ENCODE peak calls at places on chromosomes 5 and 9, in eight cellular contexts. V is stomach, P is cardiac fibroblast, W is lower lobe of right lung, S is thoracic aorta, Q is mucosa of descending colon, I is foreskin keratinocyte, H is endothelial cell. A is an unnamed sample.

GRCh38 chr5:173383711-173384110 is 55.5 kb upstream of the STC2 start:
- DNase-seq in S (no peak), P (no peak), Q (no peak), H (no peak), V (no peak), W (no peak), I (no peak), A (no peak)

GRCh38 chr5:172282277-172283019 is 1.1 kb downstream of the UBTD2 start:
- DNase-seq in P (no peak), I (peak), V (no peak), W (no peak), S (no peak), H (no peak), Q (no peak), A (no peak)

GRCh38 chr9:123026425-123026824 is 7.0 kb upstream of the GPR21 start:
- DNase-seq in I (no peak), V (no peak), P (no peak), H (no peak), Q (no peak), W (no peak), S (no peak), A (no peak)

GRCh38 chr9:99947395-99947794 is 40.9 kb downstream of the STX17 start:
- DNase-seq in Q (no peak), I (no peak), W (no peak), V (no peak), H (no peak), P (no peak), S (no peak), A (no peak)

GRCh38 chr9:2120926-2121689 is 106.0 kb downstream of the SMARCA2 start:
- DNase-seq in V (no peak), P (peak), Q (no peak), S (no peak), I (peak), H (no peak), W (no peak), A (no peak)

GRCh38 chr9:88326936-88327335 is 61.3 kb upstream of the SPIN1 start:
- DNase-seq in H (no peak), V (no peak), W (no peak), S (no peak), P (no peak), I (no peak), Q (no peak), A (no peak)

GRCh38 chr9:89597711-89598707 is 6.8 kb upstream of the GADD45G start:
- DNase-seq in H (peak), Q (peak), I (peak), P (peak), V (peak), W (no peak), S (no peak), A (no peak)

GRCh38 chr5:116035123-116035522 is 2.9 kb downstream of the ARL14EPL start:
- DNase-seq in W (no peak), Q (no peak), S (no peak), I (no peak), H (no peak), V (no peak), P (no peak), A (no peak)

GRCh38 chr5:139417214-139417613 is 13.3 kb upstream of the SPATA24 start:
- DNase-seq in H (no peak), P (peak), W (no peak), V (no peak), I (peak), S (no peak), Q (no peak), A (no peak)

GRCh38 chr9:36905101-36906066 is 128.7 kb downstream of the PAX5 start:
- DNase-seq in V (no peak), P (no peak), Q (no peak), I (no peak), H (no peak), S (no peak), W (no peak), A (no peak)

GRCh38 chr9:36902063-36902735 is 131.9 kb downstream of the PAX5 start:
- DNase-seq in S (no peak), W (no peak), H (no peak), I (no peak), P (no peak), Q (no peak), V (no peak), A (no peak)

GRCh38 chr9:36903541-36904435 is 130.3 kb downstream of the PAX5 start:
- DNase-seq in I (peak), Q (peak), V (peak), P (peak), S (no peak), W (no peak), H (no peak), A (no peak)

GRCh38 chr9:36902861-36903524 is 131.1 kb downstream of the PAX5 start:
- DNase-seq in Q (no peak), V (no peak), W (no peak), H (no peak), S (no peak), P (no peak), I (no peak), A (no peak)

GRCh38 chr9:36906492-36906891 is 127.6 kb downstream of the PAX5 start:
- DNase-seq in Q (no peak), I (no peak), V (no peak), P (no peak), W (no peak), S (no peak), H (no peak), A (no peak)
- TF ChIP-seq CTCF in Q (no peak), I (no peak), V (no peak), P (no peak), W (no peak), S (no peak), H (no peak), A (no peak)

DNA sequence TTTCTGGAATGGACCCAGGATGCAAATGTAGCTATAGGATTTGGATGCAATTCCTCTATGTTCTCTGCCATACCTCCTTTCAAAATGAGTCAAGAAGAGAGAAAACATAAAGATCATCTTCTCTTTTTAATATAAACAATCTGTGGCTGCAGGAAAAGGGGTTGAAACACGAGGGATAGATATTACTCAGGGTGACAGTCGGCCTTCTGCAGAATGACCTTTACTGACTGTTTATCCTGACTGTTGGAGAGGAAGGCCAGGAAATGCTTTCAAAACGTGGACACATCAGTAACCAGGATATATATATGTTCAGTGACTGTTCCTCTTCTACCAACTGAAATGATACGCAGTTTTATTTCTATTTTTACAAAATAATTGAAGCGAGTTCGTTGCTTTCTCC is 44.4 kb downstream of the ACTBL2 start:
- DNase-seq in I (no peak), W (no peak), Q (no peak), S (no peak), P (peak), V (no peak), H (no peak), A (no peak)
- TF ChIP-seq CTCF in I (no peak), W (no peak), Q (no peak), S (no peak), P (no peak), V (no peak), H (no peak), A (no peak)

GRCh38 chr5:124343021-124343420 is 403.4 kb downstream of the ZNF608 start:
- DNase-seq in I (no peak), Q (no peak), H (no peak), P (peak), S (no peak), V (no peak), W (no peak), A (no peak)

GRCh38 chr5:124342586-124342985 is 403.9 kb downstream of the ZNF608 start:
- DNase-seq in V (no peak), W (no peak), H (no peak), P (peak), Q (no peak), S (no peak), I (no peak), A (no peak)

GRCh38 chr5:124343451-124343867 is 403.0 kb downstream of the ZNF608 start:
- DNase-seq in Q (no peak), S (no peak), P (peak), W (no peak), I (peak), H (no peak), V (no peak), A (no peak)

GRCh38 chr5:124342027-124342471 is 404.4 kb downstream of the ZNF608 start:
- DNase-seq in H (no peak), Q (no peak), S (no peak), W (no peak), P (peak), V (no peak), I (no peak), A (no peak)

GRCh38 chr5:124341066-124341943 is 405.1 kb downstream of the ZNF608 start:
- DNase-seq in I (no peak), W (no peak), P (peak), V (no peak), S (no peak), Q (no peak), H (no peak), A (no peak)
- TF ChIP-seq CTCF in I (no peak), W (no peak), P (no peak), V (no peak), S (no peak), Q (no peak), H (no peak), A (no peak)

GRCh38 chr9:12773562-12773961 is 1.3 kb upstream of the LURAP1L start:
- DNase-seq in P (peak), I (no peak), Q (no peak), H (no peak), S (no peak), W (no peak), V (no peak), A (no peak)
- TF ChIP-seq CTCF in P (no peak), I (no peak), Q (no peak), H (no peak), S (no peak), W (no peak), V (no peak), A (no peak)

DNA sequence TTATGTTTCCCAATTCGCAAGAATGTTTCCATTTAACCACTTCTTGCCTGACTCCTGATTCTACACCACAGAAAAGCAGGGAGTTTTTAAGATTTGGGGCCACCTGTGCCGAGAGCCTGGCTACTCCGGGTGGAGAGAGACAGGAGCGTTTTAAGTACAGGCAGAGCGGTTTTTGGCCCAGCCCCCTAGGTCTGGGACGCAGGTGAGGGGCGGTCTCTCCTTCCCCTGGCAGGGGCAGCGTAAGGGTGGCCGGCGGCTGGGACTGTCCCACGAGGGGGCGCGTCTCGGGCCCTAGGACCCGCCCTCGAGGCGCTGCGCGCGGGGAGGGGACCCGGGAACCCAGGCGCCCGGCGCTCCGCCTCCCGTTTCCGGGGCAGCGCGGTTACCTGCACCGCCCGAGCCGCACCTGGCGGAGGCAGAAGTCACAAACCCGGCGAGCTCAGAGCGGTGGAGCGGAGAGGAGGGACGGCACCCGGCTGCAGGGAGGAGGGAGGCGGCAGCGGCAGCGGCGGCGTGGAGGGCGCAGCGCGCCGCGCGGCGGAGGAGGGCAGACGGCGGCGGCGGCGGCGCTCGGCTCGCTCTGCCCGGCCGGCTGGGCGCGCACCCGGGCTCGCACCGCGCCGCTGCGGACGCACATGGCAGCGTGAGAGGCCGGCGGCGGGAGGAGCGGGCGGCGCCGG is at the start of gene WWC1:
- DNase-seq in W (peak), S (no peak), Q (peak), P (peak), I (peak), V (peak), H (peak), A (peak)
- TF ChIP-seq CTCF in W (peak), S (no peak), Q (no peak), P (no peak), I (peak), V (peak), H (no peak), A (peak)

DNA sequence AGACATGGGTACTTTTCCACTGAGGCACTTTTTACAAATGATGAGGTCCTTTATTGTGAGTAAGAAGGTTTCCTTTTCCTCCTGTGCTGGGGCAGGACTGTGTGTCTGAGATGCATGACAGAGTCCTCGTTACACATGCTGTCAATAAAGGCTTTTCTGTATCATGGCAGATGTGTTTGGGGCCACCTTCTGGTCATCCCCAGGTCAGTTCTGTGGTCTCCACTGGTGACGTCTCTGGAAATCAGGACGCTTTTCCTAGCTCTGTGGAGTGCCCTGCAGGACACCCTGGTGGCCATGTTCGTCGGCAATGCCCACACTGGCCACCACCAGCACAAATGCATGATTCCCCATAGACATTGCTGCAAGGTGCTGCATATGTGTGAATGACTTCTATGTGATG is 2.8 kb downstream of the CMBL start:
- DNase-seq in P (no peak), Q (no peak), W (no peak), H (no peak), I (no peak), V (no peak), S (no peak), A (no peak)
- TF ChIP-seq CTCF in P (no peak), Q (no peak), W (no peak), H (no peak), I (no peak), V (no peak), S (no peak), A (no peak)

GRCh38 chr5:151520294-151520693 is 70.8 kb downstream of the FAT2 start:
- DNase-seq in P (no peak), W (no peak), H (no peak), V (no peak), I (no peak), S (no peak), Q (no peak), A (peak)

GRCh38 chr5:151528996-151529395 is 62.1 kb downstream of the FAT2 start:
- DNase-seq in P (no peak), S (no peak), W (no peak), V (no peak), I (no peak), H (no peak), Q (no peak), A (no peak)

DNA sequence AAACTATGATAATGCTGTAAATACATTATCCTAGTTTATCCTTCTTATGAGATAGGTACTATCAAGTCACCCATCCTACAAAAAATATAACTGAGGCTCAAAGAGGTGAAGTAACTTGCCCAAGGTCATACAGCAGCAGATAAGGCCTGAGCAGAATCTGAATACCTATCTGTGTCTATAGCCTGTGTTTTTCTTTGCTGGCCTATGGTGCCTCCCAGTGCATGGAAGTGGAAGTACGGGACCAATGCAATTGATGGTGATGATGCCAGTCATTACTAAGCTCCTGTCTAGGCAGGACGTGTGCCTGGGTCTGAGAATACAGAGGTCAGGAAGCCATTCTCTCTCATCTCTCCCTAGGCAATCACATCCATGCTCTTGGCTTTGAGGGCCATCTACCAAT is 67.8 kb downstream of the FAT2 start:
- DNase-seq in W (no peak), H (peak), V (no peak), P (peak), S (no peak), I (peak), Q (peak), A (no peak)
- TF ChIP-seq CTCF in W (peak), H (peak), V (no peak), P (peak), S (peak), I (peak), Q (peak), A (peak)

A was measured in chondrocyte.